ENCODE peak calls at places on chromosomes 2 and 18, in four cellular contexts. P is HepG2, Q is GM12878, L is H1. X is an unnamed sample.

GRCh38 chr2:11459816-11460215 is 6.1 kb downstream of the E2F6 start:
- DNase-seq in P (no peak), Q (no peak), L (no peak), X (no peak)

GRCh38 chr2:217475101-217475500 is 527.7 kb downstream of the TNS1 start:
- DNase-seq in P (no peak), Q (no peak), L (no peak), X (no peak)

GRCh38 chr18:9419956-9420631 is 55.2 kb upstream of the RALBP1 start:
- DNase-seq in P (no peak), Q (no peak), L (no peak), X (no peak)

GRCh38 chr2:201261471-201261870 is 1.1 kb downstream of the CASP8 start:
- DNase-seq in P (no peak), Q (no peak), L (no peak), X (no peak)

GRCh38 chr2:234091432-234091879 is 41.0 kb downstream of the SPP2 start:
- DNase-seq in P (no peak), Q (no peak), L (no peak), X (no peak)

GRCh38 chr2:241316825-241317224 is 1.1 kb downstream of the SEPTIN2 start:
- DNase-seq in P (no peak), Q (no peak), L (no peak), X (no peak)

GRCh38 chr2:240929364-240930095 is 23.4 kb downstream of the CROCC2 start:
- DNase-seq in P (no peak), Q (no peak), L (peak; percentile 37), X (no peak)

GRCh38 chr18:936941-937340 is 32.3 kb downstream of the ADCYAP1 start:
- DNase-seq in P (no peak), Q (no peak), L (no peak), X (no peak)

GRCh38 chr18:74183110-74183509 is 34.8 kb downstream of the TIMM21 start:
- DNase-seq in P (no peak), Q (no peak), L (no peak), X (no peak)

GRCh38 chr2:48530033-48530804 is at the start of gene STON1:
- DNase-seq in P (no peak), Q (no peak), L (peak; percentile 65), X (no peak)

GRCh38 chr2:239465017-239466001 is 64.5 kb upstream of the HDAC4 start:
- DNase-seq in P (no peak), Q (no peak), L (no peak), X (no peak)

GRCh38 chr2:69226886-69227285 is 160.1 kb downstream of the GFPT1 start:
- DNase-seq in P (no peak), Q (no peak), L (no peak), X (no peak)

GRCh38 chr2:190137561-190137960 is 75.0 kb upstream of the MSTN start:
- DNase-seq in P (no peak), Q (no peak), L (no peak), X (no peak)

GRCh38 chr2:119367472-119368099 is 809 bp downstream of the DBI start:
- DNase-seq in P (peak; percentile 73), Q (no peak), L (peak; percentile 75), X (no peak)

GRCh38 chr2:10372195-10372861 is 69.6 kb downstream of the HPCAL1 start:
- DNase-seq in P (no peak), Q (no peak), L (no peak), X (no peak)

GRCh38 chr2:170679607-170680079 is 35.5 kb upstream of the SP5 start:
- DNase-seq in P (peak; percentile 42), Q (no peak), L (no peak), X (no peak)

GRCh38 chr2:130810490-130810889 is 26.2 kb upstream of the ARHGEF4 start:
- DNase-seq in P (no peak), Q (no peak), L (no peak), X (no peak)

GRCh38 chr2:121155502-121156056 is 129.4 kb downstream of the TFCP2L1 start:
- DNase-seq in P (no peak), Q (no peak), L (no peak), X (no peak)

GRCh38 chr2:119174216-119174992 is 15.9 kb upstream of the C1QL2 start:
- DNase-seq in P (peak; percentile 37), Q (no peak), L (peak; percentile 91), X (no peak)

GRCh38 chr2:26630669-26631360 is 10.4 kb downstream of the CIB4 start:
- DNase-seq in P (peak; percentile 86), Q (no peak), L (no peak), X (peak; percentile 80)

GRCh38 chr2:108199726-108200125 is 40.0 kb upstream of the SULT1C3 start:
- DNase-seq in P (peak; percentile 38), Q (no peak), L (no peak), X (no peak)

GRCh38 chr2:197613509-197613987 is 61.8 kb downstream of the RFTN2 start:
- DNase-seq in P (peak; percentile 99), Q (no peak), L (no peak), X (no peak)

GRCh38 chr2:3532941-3533340 is 13.6 kb upstream of the ADI1 start:
- DNase-seq in P (no peak), Q (no peak), L (no peak), X (no peak)

GRCh38 chr2:173999272-173999671 is 34.1 kb upstream of the SP3 start:
- DNase-seq in P (no peak), Q (no peak), L (no peak), X (no peak)

GRCh38 chr2:222950886-222951285 is 90.0 kb downstream of the ACSL3 start:
- DNase-seq in P (no peak), Q (no peak), L (no peak), X (no peak)

GRCh38 chr2:241933175-241933911 is 63.8 kb downstream of the RTP5 start:
- DNase-seq in P (no peak), Q (no peak), L (no peak), X (no peak)

GRCh38 chr2:236136483-236136882 is 31.7 kb downstream of the GBX2 start:
- DNase-seq in P (no peak), Q (no peak), L (no peak), X (no peak)

GRCh38 chr18:21117385-21118135 is 5.9 kb upstream of the ROCK1 start:
- DNase-seq in P (no peak), Q (no peak), L (no peak), X (no peak)

GRCh38 chr2:39361511-39361910 is 75.6 kb downstream of the MAP4K3 start:
- DNase-seq in P (no peak), Q (no peak), L (no peak), X (no peak)

GRCh38 chr2:39362595-39362994 is 74.5 kb downstream of the MAP4K3 start:
- DNase-seq in P (no peak), Q (no peak), L (no peak), X (no peak)

GRCh38 chr2:39359453-39360038 is 77.5 kb downstream of the MAP4K3 start:
- DNase-seq in P (no peak), Q (no peak), L (no peak), X (no peak)

GRCh38 chr2:39356922-39357639 is 80.0 kb downstream of the MAP4K3 start:
- DNase-seq in P (no peak), Q (no peak), L (no peak), X (no peak)
- TF ChIP-seq ZNF274 in P (no peak), Q (no peak), L (no peak), X (no peak)

GRCh38 chr2:21118302-21118920 is 5.4 kb upstream of the TDRD15 start:
- DNase-seq in P (peak; percentile 81), Q (no peak), L (no peak), X (peak; percentile 33)
- TF ChIP-seq SUZ12 in P (no peak), Q (no peak), L (no peak), X (no peak)

DNA sequence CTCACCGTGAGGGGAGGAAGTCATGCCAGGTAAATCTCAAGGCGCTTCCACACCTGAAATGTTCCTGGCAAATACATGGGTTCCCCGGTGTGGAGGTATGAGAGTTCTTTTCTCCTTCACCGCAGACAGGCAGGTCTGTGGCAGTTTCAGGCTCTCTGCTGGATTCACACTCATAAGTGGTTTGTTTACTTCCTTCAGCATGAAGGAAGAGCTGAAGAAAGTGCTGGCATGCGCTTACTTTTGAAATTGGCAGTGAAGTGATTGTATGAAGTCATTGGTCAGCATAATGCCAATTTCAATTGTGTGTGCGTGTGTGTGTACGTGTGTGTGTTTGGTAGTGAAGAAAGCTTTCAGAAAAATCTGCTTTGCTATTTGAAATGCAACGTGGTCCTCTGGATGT is 43.4 kb downstream of the RNF144A start:
- DNase-seq in P (no peak), Q (no peak), L (no peak), X (no peak)
- TF ChIP-seq ZNF274 in P (no peak), Q (no peak), L (no peak), X (no peak)

GRCh38 chr2:229920011-229920781 is 1.6 kb downstream of the TRIP12 start:
- DNase-seq in P (peak; percentile 27), Q (no peak), L (no peak), X (no peak)
- TF ChIP-seq SUZ12 in P (no peak), Q (no peak), L (no peak), X (no peak)

DNA sequence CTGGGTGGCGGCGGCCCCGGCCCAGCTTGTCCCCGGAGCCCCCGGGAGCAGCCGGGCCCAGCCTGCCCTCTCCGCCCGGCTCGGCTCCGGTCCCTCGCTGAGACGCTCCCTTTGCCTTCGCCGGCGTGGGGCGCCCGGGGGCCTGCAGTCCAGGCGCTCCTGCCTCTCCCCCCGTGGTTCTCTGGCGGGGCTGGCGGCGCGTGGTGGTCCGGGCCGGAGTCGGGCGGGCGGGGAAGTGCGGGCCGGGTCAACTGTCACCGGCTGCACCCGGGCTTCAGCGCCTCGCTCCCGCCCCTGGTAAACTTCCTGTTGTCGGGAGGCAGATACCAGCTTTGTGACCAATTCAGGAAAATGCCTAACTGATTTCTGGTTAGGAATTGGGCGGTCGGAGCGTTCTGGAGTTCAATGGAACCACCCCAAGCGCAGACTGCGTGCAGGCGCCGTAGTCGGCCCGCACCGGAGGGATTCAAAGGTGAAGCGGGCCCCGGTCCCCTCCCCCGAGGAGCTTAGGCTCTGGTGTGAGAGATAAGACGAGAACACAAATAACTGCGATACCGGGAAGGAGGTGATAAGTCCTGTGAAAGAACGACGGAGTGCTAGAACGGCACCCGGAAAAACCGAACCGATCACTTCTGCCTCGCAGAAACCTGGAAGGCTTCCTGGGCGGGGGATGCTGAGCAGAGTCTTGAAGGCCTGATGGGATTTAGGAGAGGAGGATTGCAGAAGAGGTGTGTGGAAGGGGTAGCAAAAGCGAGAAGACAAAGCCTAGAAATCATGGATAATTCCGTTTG is 884 bp downstream of the CAB39 start:
- DNase-seq in P (peak; percentile 46), Q (no peak), L (peak; percentile 55), X (no peak)
- TF ChIP-seq ZNF274 in P (no peak), Q (no peak), L (no peak), X (no peak)

DNA sequence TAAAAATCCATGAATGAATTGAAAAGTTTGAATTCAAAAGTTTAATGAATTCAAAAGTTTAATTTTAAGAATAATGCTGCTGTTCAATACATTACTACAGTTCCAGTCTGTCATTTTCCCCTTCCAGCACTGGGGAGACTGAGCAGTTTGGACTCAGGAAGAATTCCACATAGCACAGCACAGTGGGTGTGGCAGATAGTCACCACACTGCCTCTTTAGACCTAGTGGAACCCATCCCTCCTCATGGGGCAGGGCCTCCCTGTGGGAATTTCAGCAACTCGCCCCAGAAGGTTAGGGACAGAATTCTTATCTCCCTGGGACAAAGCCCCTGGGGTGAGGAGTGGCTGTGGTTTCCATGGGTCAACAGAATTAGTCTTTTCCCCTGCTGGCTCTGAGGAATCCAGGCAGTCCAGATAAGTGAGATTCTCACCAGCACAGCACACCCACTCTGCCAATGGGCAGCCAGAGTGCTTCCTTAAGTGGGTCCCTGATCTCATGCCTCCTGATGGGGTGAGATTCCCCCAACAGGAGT is 442.0 kb upstream of the SYT4 start:
- DNase-seq in P (no peak), Q (no peak), L (no peak), X (no peak)
- TF ChIP-seq SUZ12 in P (no peak), Q (no peak), L (no peak), X (no peak)

X was measured in NT2/D1.